ENCODE peak calls at places on chromosomes 4 and X, in seven cellular contexts. D is coronary artery, Y is activated B cell treated with CpG ODN at 0.5 μM for 24 hours, T is astrocyte of the spinal cord, F is ovary, U is foreskin fibroblast, Q is MM.1S. A is an unnamed sample.

GRCh38 chr4:106287353-106287969 is 28.5 kb downstream of the TBCK start:
- DNase-seq in D (no peak), Y (no peak), T (peak), F (no peak), U (peak), Q (no peak), A (no peak)

GRCh38 chr4:108683479-108683878 is 33.1 kb downstream of the OSTC start:
- DNase-seq in D (no peak), Y (no peak), T (peak), F (no peak), U (peak), Q (peak), A (no peak)

GRCh38 chr4:37675587-37676290 is 10.4 kb downstream of the RELL1 start:
- DNase-seq in D (no peak), Y (peak), T (no peak), F (no peak), U (no peak), Q (peak), A (no peak)

GRCh38 chrX:11210397-11210796 is 82.8 kb upstream of the AMELX start:
- DNase-seq in D (no peak), Y (no peak), T (no peak), F (no peak), U (peak), Q (no peak), A (no peak)

GRCh38 chrX:123851010-123851409 is 8.8 kb upstream of the XIAP start:
- DNase-seq in D (no peak), Y (no peak), T (no peak), F (no peak), U (peak), Q (no peak), A (no peak)

GRCh38 chr4:185227713-185228278 is 18.4 kb downstream of the SNX25 start:
- DNase-seq in D (no peak), Y (no peak), T (no peak), F (no peak), U (no peak), Q (no peak), A (no peak)

GRCh38 chrX:133150730-133151129 is 53.8 kb upstream of the USP26 start:
- DNase-seq in D (no peak), Y (no peak), T (no peak), F (no peak), U (no peak), Q (no peak), A (no peak)

GRCh38 chrX:18119856-18120255 is 100.8 kb downstream of the BEND2 start:
- DNase-seq in D (no peak), Y (no peak), T (no peak), F (no peak), U (no peak), Q (no peak), A (no peak)

GRCh38 chr4:90444904-90445303 is 317.7 kb downstream of the CCSER1 start:
- DNase-seq in D (no peak), Y (no peak), T (no peak), F (no peak), U (no peak), Q (no peak), A (no peak)

GRCh38 chr4:88812420-88812819 is 114.8 kb upstream of the NAP1L5 start:
- DNase-seq in D (no peak), Y (no peak), T (no peak), F (no peak), U (no peak), Q (no peak), A (no peak)

GRCh38 chrX:49042581-49043219 is 457 bp downstream of the TFE3 start:
- DNase-seq in D (no peak), Y (no peak), T (no peak), F (no peak), U (no peak), Q (no peak), A (no peak)

GRCh38 chr4:120066182-120066524 is 495 bp downstream of the MAD2L1 start:
- DNase-seq in D (no peak), Y (no peak), T (no peak), F (no peak), U (no peak), Q (peak), A (no peak)

GRCh38 chrX:16589826-16590225 is 60.1 kb upstream of the S100G start:
- DNase-seq in D (no peak), Y (no peak), T (no peak), F (no peak), U (no peak), Q (no peak), A (no peak)

GRCh38 chr4:56288663-56289062 is 98.6 kb downstream of the AASDH start:
- DNase-seq in D (no peak), Y (no peak), T (no peak), F (no peak), U (no peak), Q (no peak), A (no peak)

GRCh38 chr4:82776925-82777542 is 21.6 kb downstream of the SCD5 start:
- DNase-seq in D (no peak), Y (no peak), T (peak), F (no peak), U (peak), Q (no peak), A (no peak)

GRCh38 chrX:152725409-152725808 is 8.1 kb downstream of the CSAG1 start:
- DNase-seq in D (peak), Y (no peak), T (no peak), F (no peak), U (no peak), Q (no peak), A (no peak)

GRCh38 chr4:150773032-150773431 is 191.1 kb downstream of the MAB21L2 start:
- DNase-seq in D (no peak), Y (no peak), T (no peak), F (no peak), U (no peak), Q (no peak), A (no peak)

GRCh38 chrX:136086521-136086920 is 60.8 kb upstream of the FHL1 start:
- DNase-seq in D (no peak), Y (no peak), T (peak), F (no peak), U (peak), Q (no peak), A (no peak)

GRCh38 chr4:535181-535923 is 36.3 kb downstream of the PIGG start:
- DNase-seq in D (no peak), Y (no peak), T (no peak), F (no peak), U (no peak), Q (no peak), A (no peak)

GRCh38 chr4:183261953-183262775 is 57.9 kb downstream of the CLDN22 start:
- DNase-seq in D (peak), Y (no peak), T (peak), F (peak), U (peak), Q (peak), A (peak)

GRCh38 chrX:16023790-16024734 is 99.3 kb upstream of the GRPR start:
- DNase-seq in D (no peak), Y (no peak), T (peak), F (no peak), U (peak), Q (no peak), A (no peak)

GRCh38 chr4:149264093-149264733 is 551.4 kb downstream of the IQCM start:
- DNase-seq in D (no peak), Y (no peak), T (peak), F (no peak), U (peak), Q (peak), A (no peak)

GRCh38 chr4:176499518-176499917 is 179.8 kb downstream of the SPCS3 start:
- DNase-seq in D (no peak), Y (no peak), T (peak), F (no peak), U (peak), Q (no peak), A (no peak)

GRCh38 chrX:112851806-112852205 is 11.2 kb upstream of the AMOT start:
- DNase-seq in D (no peak), Y (no peak), T (peak), F (peak), U (no peak), Q (peak), A (no peak)

GRCh38 chr4:74517996-74518395 is 73.1 kb downstream of the AREG start:
- DNase-seq in D (no peak), Y (no peak), T (no peak), F (no peak), U (no peak), Q (no peak), A (no peak)

GRCh38 chrX:43745938-43746721 is 90.0 kb downstream of the MAOA start:
- DNase-seq in D (no peak), Y (no peak), T (peak), F (no peak), U (peak), Q (no peak), A (no peak)

GRCh38 chr4:78477276-78477675 is 74.3 kb upstream of the ANXA3 start:
- DNase-seq in D (no peak), Y (no peak), T (peak), F (no peak), U (peak), Q (no peak), A (no peak)

GRCh38 chr4:6909113-6909969 is at the start of gene TBC1D14:
- DNase-seq in D (peak), Y (peak), T (peak), F (peak), U (peak), Q (peak), A (peak)

GRCh38 chr4:6910340-6910959 is 824 bp downstream of the TBC1D14 start:
- DNase-seq in D (no peak), Y (no peak), T (no peak), F (no peak), U (peak), Q (no peak), A (no peak)

GRCh38 chr4:6909970-6910339 is 329 bp downstream of the TBC1D14 start:
- DNase-seq in D (no peak), Y (no peak), T (no peak), F (peak), U (peak), Q (peak), A (no peak)

GRCh38 chr4:6907658-6908191 is 1.9 kb upstream of the TBC1D14 start:
- DNase-seq in D (no peak), Y (no peak), T (no peak), F (peak), U (peak), Q (no peak), A (no peak)

DNA sequence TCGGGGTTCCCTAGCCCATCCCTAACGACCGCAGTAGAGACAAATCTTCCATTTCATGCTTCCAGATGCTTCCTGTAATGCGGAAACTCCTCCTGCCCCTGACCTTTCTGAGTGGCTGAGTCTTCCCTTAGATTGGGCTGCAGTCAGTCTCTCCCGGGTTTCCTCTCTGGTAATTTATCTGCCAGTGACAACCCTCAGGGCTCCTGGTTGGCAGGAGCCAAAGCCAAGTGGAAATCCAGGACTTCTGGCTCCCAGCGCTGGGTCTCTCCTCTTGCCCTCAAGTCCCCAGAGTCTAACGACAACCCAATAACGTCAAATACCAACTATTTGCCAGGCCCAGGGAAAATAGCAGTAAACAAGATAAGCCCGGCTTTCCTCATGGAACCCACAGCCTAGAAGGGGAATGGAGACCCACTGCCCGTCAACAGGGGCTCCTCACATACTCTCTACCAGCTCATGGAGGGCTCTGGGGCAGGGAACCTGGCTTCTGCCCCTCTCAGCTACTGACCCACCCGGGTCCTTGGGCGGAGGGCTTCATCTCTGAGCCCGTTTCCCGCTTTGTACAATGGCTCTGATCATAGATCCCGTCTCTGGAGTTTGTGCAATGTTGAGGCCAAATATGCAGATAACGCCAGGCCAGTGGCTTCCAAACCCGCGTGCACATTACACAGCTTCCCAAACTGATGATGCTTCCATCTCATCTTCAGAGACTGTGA is 1.1 kb upstream of the TBC1D14 start:
- DNase-seq in D (no peak), Y (no peak), T (no peak), F (no peak), U (no peak), Q (no peak), A (no peak)
- TF ChIP-seq CTCF in D (no peak), Y (no peak), T (no peak), F (no peak), U (no peak), Q (no peak), A (no peak)

DNA sequence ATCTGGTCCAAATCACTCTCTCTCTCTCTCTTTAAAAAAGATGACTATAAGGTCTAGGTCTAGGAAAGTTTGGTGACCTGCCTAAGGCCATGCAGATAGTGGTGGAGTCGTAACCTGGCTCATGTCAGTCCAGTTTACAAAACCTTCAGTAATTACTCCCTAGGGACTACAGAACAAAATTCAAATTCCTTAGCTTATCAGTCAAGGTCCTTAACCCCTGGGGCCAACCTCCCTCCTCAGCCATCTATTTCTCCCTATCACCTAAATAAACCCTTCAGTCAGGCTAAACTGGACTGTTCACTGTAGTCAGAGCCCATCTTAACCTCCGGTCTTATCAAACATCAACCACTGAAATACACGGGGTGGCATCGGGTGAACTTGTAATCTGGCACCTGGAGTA is 68.9 kb downstream of the MAP3K15 start:
- DNase-seq in D (no peak), Y (no peak), T (no peak), F (no peak), U (no peak), Q (no peak), A (no peak)
- TF ChIP-seq CTCF in D (no peak), Y (no peak), T (no peak), F (no peak), U (no peak), Q (no peak), A (no peak)

GRCh38 chr4:170875868-170876267 is 786.1 kb upstream of the AADAT start:
- DNase-seq in D (no peak), Y (no peak), T (no peak), F (no peak), U (no peak), Q (no peak), A (no peak)
- TF ChIP-seq CTCF in D (no peak), Y (no peak), T (no peak), F (no peak), U (no peak), Q (no peak), A (peak)

GRCh38 chr4:8888856-8889255 is 17.2 kb upstream of the HMX1 start:
- DNase-seq in D (no peak), Y (no peak), T (no peak), F (no peak), U (no peak), Q (no peak), A (no peak)

GRCh38 chr4:8891646-8892555 is 20.3 kb upstream of the HMX1 start:
- DNase-seq in D (no peak), Y (no peak), T (no peak), F (no peak), U (no peak), Q (no peak), A (no peak)

GRCh38 chr4:8891255-8891645 is 19.6 kb upstream of the HMX1 start:
- DNase-seq in D (no peak), Y (no peak), T (no peak), F (no peak), U (no peak), Q (no peak), A (no peak)

GRCh38 chr4:8882239-8882638 is 10.6 kb upstream of the HMX1 start:
- DNase-seq in D (no peak), Y (no peak), T (no peak), F (no peak), U (no peak), Q (no peak), A (no peak)

DNA sequence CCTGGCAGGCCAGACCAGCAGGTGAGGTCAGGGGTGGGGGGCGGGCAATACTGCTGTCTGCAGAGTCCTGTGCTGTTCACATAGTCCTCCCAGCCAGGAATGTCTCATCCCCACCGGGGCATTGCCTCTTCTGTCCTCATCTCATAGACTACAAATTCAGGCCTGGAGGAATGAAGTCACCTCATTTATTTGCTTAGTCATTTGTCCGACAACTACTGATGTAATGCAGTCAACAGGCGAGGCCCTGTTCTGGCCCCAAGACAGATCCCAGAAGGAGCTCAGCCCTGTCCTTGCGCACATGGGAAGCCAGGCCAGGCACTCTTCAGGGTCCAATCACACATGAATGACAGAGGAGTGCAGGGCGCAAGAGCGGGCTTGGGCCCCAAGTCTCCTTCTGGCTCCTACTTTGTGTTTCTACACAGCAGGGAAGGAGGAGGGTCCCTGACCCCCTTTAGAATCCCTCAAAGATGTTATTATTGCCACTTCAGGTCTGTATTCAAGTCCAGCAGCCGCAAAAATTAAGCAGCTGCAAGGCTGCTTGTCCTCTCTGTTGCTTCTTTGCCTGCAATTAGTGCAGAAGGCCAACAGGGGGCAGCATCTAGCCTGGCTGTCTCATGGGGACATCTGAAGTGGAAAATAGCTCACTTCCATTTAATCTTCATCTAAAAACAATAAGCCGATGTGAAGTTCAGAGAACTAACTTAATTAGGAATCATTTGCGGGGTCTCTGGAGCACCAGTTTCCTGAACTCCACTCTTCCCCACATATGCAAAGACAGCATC is 15.2 kb upstream of the HMX1 start:
- DNase-seq in D (no peak), Y (no peak), T (no peak), F (no peak), U (no peak), Q (no peak), A (no peak)
- TF ChIP-seq CTCF in D (no peak), Y (no peak), T (peak), F (no peak), U (peak), Q (peak), A (peak)

GRCh38 chr4:1959104-1959384 is 49.7 kb downstream of the NELFA start:
- DNase-seq in D (no peak), Y (no peak), T (no peak), F (no peak), U (no peak), Q (no peak), A (no peak)
- TF ChIP-seq CTCF in D (no peak), Y (no peak), T (no peak), F (no peak), U (no peak), Q (no peak), A (no peak)

A was measured in type B pancreatic cell.